ENCODE peak calls at places on chromosome X, in ten cellular contexts. Z is left cardiac atrium, K is lower lobe of right lung, N is NCI-H2081, L is lower leg skin, Q is amniotic stem cell, C is GM20000, F is MV-4-11, W is activated T-cell treated with anti-CD3 and anti-CD28 coated beads for 48 hours, M is EL. B is an unnamed sample.

GRCh38 chrX:107676559-107677378 is 48.5 kb downstream of the PRPS1 start:
- DNase-seq in Z (peak; percentile 90), K (peak; percentile 93), N (no peak), L (peak; percentile 96), Q (peak; percentile 71), C (peak; percentile 13), F (peak; percentile 59), W (peak; percentile 42), M (peak; percentile 87), B (peak; percentile 85)

GRCh38 chrX:20237864-20238263 is 28.8 kb downstream of the RPS6KA3 start:
- DNase-seq in Z (no peak), K (no peak), N (no peak), L (no peak), Q (no peak), C (no peak), F (no peak), W (no peak), M (peak; percentile 14), B (no peak)

GRCh38 chrX:925652-926061 is 286.8 kb downstream of the CRLF2 start:
- DNase-seq in Z (no peak), K (no peak), N (no peak), L (peak; percentile 70), Q (no peak), C (no peak), F (no peak), W (no peak), M (no peak), B (peak; percentile 50)

GRCh38 chrX:12138366-12139313 is at the start of gene FRMPD4:
- DNase-seq in Z (no peak), K (no peak), N (no peak), L (no peak), Q (no peak), C (no peak), F (no peak), W (no peak), M (peak; percentile 68), B (peak; percentile 63)

GRCh38 chrX:39808471-39808917 is 289.3 kb downstream of the BCOR start:
- DNase-seq in Z (peak; percentile 46), K (no peak), N (no peak), L (no peak), Q (peak; percentile 6), C (no peak), F (peak; percentile 37), W (no peak), M (peak; percentile 85), B (peak; percentile 72)

GRCh38 chrX:110036162-110037033 is 33.5 kb downstream of the TMEM164 start:
- DNase-seq in Z (no peak), K (no peak), N (no peak), L (no peak), Q (no peak), C (no peak), F (peak; percentile 58), W (no peak), M (no peak), B (no peak)

GRCh38 chrX:107823456-107823855 is 2.2 kb upstream of the MID2 start:
- DNase-seq in Z (no peak), K (no peak), N (no peak), L (no peak), Q (peak; percentile 2), C (no peak), F (no peak), W (no peak), M (peak; percentile 70), B (peak; percentile 1)

GRCh38 chrX:24350217-24350616 is 10.2 kb upstream of the SUPT20HL1 start:
- DNase-seq in Z (no peak), K (no peak), N (no peak), L (no peak), Q (no peak), C (no peak), F (no peak), W (no peak), M (no peak), B (no peak)

GRCh38 chrX:130055899-130056298 is 54.4 kb downstream of the ELF4 start:
- DNase-seq in Z (no peak), K (no peak), N (no peak), L (no peak), Q (no peak), C (no peak), F (no peak), W (no peak), M (no peak), B (peak; percentile 9)

B was measured in left kidney.